ENCODE peak calls at places on chromosomes 11 and 22, in five cellular contexts. B, U, Q, L and D are unnamed samples.

GRCh38 chr11:59284773-59285129 is 72.0 kb upstream of the MPEG1 start:
- DNase-seq in B (no peak), U (no peak), Q (no peak), L (no peak), D (no peak)

GRCh38 chr11:34641456-34641855 is 20.6 kb downstream of the EHF start:
- DNase-seq in B (no peak), U (no peak), Q (no peak), L (no peak), D (no peak)

GRCh38 chr11:105100976-105101630 is 38.5 kb downstream of the CARD18 start:
- DNase-seq in B (no peak), U (no peak), Q (no peak), L (no peak), D (no peak)

GRCh38 chr22:18994780-18995711 is 59.0 kb upstream of the PRODH start:
- DNase-seq in B (no peak), U (no peak), Q (no peak), L (no peak), D (no peak)

GRCh38 chr11:2699531-2700414 is at the start of gene KCNQ1OT1:
- DNase-seq in B (peak; percentile 92), U (peak; percentile 88), Q (peak; percentile 94), L (peak; percentile 92), D (peak; percentile 93)

GRCh38 chr22:40855960-40856512 is 403 bp downstream of the ST13 start:
- DNase-seq in B (no peak), U (peak; percentile 23), Q (peak; percentile 29), L (no peak), D (peak; percentile 20)

GRCh38 chr11:1728931-1729691 is 21.3 kb downstream of the IFITM10 start:
- DNase-seq in B (no peak), U (no peak), Q (no peak), L (no peak), D (no peak)

GRCh38 chr11:115607621-115608191 is 103.5 kb upstream of the CADM1 start:
- DNase-seq in B (no peak), U (no peak), Q (no peak), L (no peak), D (no peak)

GRCh38 chr11:32436751-32437405 is 1.5 kb upstream of the WT1 start:
- DNase-seq in B (peak; percentile 41), U (no peak), Q (no peak), L (no peak), D (no peak)

GRCh38 chr11:81574301-81574700 is 1159.4 kb downstream of the FAM181B start:
- DNase-seq in B (no peak), U (no peak), Q (no peak), L (no peak), D (no peak)

GRCh38 chr11:104043137-104043536 is 6.7 kb downstream of the DDI1 start:
- DNase-seq in B (no peak), U (peak; percentile 4), Q (no peak), L (no peak), D (no peak)

GRCh38 chr22:23215294-23216204 is 35.2 kb downstream of the BCR start:
- DNase-seq in B (peak; percentile 53), U (no peak), Q (no peak), L (no peak), D (no peak)

GRCh38 chr11:94511932-94512781 is at the start of gene C11orf97:
- DNase-seq in B (peak; percentile 33), U (peak; percentile 45), Q (no peak), L (peak; percentile 77), D (peak; percentile 30)

GRCh38 chr11:126357055-126357962 is 1.8 kb downstream of the ST3GAL4 start:
- DNase-seq in B (no peak), U (no peak), Q (no peak), L (peak; percentile 29), D (no peak)

GRCh38 chr11:69383372-69383771 is 89.4 kb downstream of the MYEOV start:
- DNase-seq in B (no peak), U (no peak), Q (no peak), L (no peak), D (no peak)
- H3K4me3 ChIP-seq in B (no peak overlapping the region), U (no peak overlapping the region), Q (no peak overlapping the region), L (no peak overlapping the region), D (no peak overlapping the region)

GRCh38 chr11:131658952-131659351 is 288.5 kb downstream of the NTM start:
- DNase-seq in B (no peak), U (no peak), Q (no peak), L (no peak), D (no peak)
- H3K4me3 ChIP-seq in B (no peak overlapping the region), U (no peak overlapping the region), Q (no peak overlapping the region), L (no peak overlapping the region), D (no peak overlapping the region)

DNA sequence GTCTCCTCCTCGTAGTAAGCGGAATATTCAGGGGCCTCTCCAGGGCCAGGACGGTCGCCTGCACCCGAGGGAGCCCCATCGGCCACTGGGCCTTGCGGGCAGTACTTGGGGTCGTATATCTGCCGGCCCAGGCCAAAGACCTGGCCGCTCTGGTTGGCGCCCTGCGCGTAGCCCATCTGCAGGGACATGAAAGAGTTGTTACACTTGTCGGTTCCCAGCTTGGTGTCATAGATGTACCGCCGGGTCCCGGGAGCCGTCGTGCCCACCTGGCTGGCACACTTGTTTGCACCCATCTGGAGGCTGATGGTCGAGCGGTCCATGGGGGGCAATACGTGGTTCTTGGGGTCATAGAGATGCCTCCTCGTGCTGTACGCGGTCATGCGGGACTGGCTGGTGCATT is 19.4 kb upstream of the SPATA19 start:
- DNase-seq in B (no peak), U (no peak), Q (no peak), L (no peak), D (no peak)
- H3K4me3 ChIP-seq in B (no peak overlapping the region), U (no peak overlapping the region), Q (no peak overlapping the region), L (no peak overlapping the region), D (no peak overlapping the region)

DNA sequence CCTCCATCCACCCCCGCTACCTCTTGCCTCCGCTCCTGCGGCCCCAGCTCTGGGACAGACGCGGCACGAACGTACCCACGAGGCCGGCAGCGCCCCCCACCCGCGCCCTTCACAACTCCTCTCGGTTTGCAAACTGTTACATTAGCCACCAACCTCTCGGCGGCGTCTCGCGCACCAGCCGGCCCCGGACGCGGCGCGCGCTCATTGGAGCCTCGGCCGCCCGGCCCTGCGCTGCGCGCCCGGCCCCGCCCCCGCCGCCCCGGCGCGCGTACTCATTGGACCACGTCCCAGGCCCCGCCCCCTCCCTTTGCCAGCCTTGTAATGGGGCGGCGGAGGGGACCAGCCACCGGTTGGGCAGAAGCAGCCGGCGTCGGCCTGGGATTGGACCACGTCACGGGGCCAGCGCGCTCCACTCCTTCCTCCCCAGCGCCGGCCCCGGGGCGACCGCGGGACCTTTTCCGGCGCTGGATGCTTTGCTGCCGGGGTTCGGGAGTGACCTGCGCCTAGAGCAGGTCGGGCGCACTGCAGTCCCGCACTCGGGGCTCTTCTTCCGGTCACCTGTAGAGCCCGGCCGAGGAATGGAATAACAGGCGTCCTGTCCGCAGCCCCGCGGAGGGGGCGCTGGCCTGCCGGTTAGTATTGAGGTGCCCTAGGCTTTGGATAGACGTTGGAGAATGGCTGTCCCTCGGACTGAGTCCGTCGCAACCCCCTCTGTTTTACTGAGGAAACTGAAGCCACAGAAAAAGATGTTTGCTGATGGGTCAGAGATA is at the start of gene HYOU1:
- DNase-seq in B (peak; percentile 98), U (peak; percentile 96), Q (peak; percentile 98), L (peak; percentile 99), D (peak; percentile 95)
- H3K4me3 ChIP-seq in B (peak within 1 kb of the TSS; percentile 88), U (peak within 1 kb of the TSS; percentile 89), Q (peak within 1 kb of the TSS; percentile 78), L (peak within 1 kb of the TSS; percentile 87), D (peak within 1 kb of the TSS; percentile 85)

GRCh38 chr22:46791201-46791731 is 28.8 kb downstream of the TBC1D22A start:
- DNase-seq in B (peak; percentile 76), U (peak; percentile 75), Q (peak; percentile 43), L (no peak), D (peak; percentile 72)
- H3K4me3 ChIP-seq in B (no peak overlapping the region), U (peak overlapping the region; percentile 24), Q (peak overlapping the region; percentile 23), L (no peak overlapping the region), D (no peak overlapping the region)

GRCh38 chr22:31248965-31249940 is 37.2 kb downstream of the LIMK2 start:
- DNase-seq in B (no peak), U (no peak), Q (peak; percentile 94), L (no peak), D (no peak)
- H3K4me3 ChIP-seq in B (peak overlapping the region; percentile 48), U (peak overlapping the region; percentile 68), Q (peak overlapping the region; percentile 76), L (no peak overlapping the region), D (peak overlapping the region; percentile 70)

GRCh38 chr11:83073884-83074283 is 2.2 kb upstream of the RAB30 start:
- DNase-seq in B (no peak), U (no peak), Q (no peak), L (no peak), D (no peak)
- H3K4me3 ChIP-seq in B (no peak overlapping the region), U (no peak overlapping the region), Q (no peak overlapping the region), L (no peak overlapping the region), D (no peak overlapping the region)